ENCODE peak calls at places on chromosomes 1 and 21, in seven cellular contexts. B is NCI-H1092 treated with DMSO at 0.1 percent for 48 hours, M is T-helper 9 cell, C is iPS-NIHi11, P is AG20443, S is NCI-H1930, K is NCI-H510A. O is an unnamed sample.

GRCh38 chr1:233603366-233603927 is 10.5 kb upstream of the KCNK1 start:
- DNase-seq in B (no peak), M (no peak), C (no peak), P (no peak), S (no peak), K (no peak), O (no peak)

GRCh38 chr1:26533951-26534514 is 4.5 kb downstream of the RPS6KA1 start:
- DNase-seq in B (no peak), M (no peak), C (no peak), P (no peak), S (no peak), K (no peak), O (no peak)

GRCh38 chr1:205711105-205712048 is 31.1 kb upstream of the SLC45A3 start:
- DNase-seq in B (peak; percentile 84), M (peak; percentile 42), C (peak; percentile 71), P (peak; percentile 71), S (peak; percentile 50), K (peak; percentile 58), O (peak; percentile 92)

GRCh38 chr1:42737257-42737656 is 2.8 kb downstream of the CLDN19 start:
- DNase-seq in B (peak; percentile 5), M (no peak), C (no peak), P (no peak), S (no peak), K (no peak), O (no peak)

GRCh38 chr1:158329807-158330206 is 1.5 kb downstream of the CD1B start:
- DNase-seq in B (no peak), M (no peak), C (peak; percentile 35), P (no peak), S (no peak), K (no peak), O (peak; percentile 5)

GRCh38 chr1:156640842-156641706 is 843 bp upstream of the BCAN start:
- DNase-seq in B (no peak), M (no peak), C (no peak), P (no peak), S (no peak), K (no peak), O (no peak)

GRCh38 chr1:52157582-52157981 is 15.7 kb downstream of the ZFYVE9 start:
- DNase-seq in B (no peak), M (no peak), C (no peak), P (no peak), S (no peak), K (no peak), O (no peak)

GRCh38 chr1:214224605-214225354 is 56.2 kb upstream of the SMYD2 start:
- DNase-seq in B (no peak), M (no peak), C (peak; percentile 21), P (peak; percentile 43), S (no peak), K (no peak), O (peak; percentile 24)

GRCh38 chr1:67376381-67376780 is 53.8 kb downstream of the SERBP1 start:
- DNase-seq in B (no peak), M (no peak), C (no peak), P (no peak), S (no peak), K (peak; percentile 68), O (no peak)

GRCh38 chr1:97930472-97930871 is 9.6 kb upstream of the DPYD start:
- DNase-seq in B (no peak), M (no peak), C (peak; percentile 4), P (no peak), S (no peak), K (no peak), O (no peak)

GRCh38 chr1:180310095-180310494 is 80.0 kb downstream of the LHX4 start:
- DNase-seq in B (no peak), M (no peak), C (no peak), P (no peak), S (no peak), K (no peak), O (no peak)

GRCh38 chr1:102045752-102046151 is 49.0 kb upstream of the OLFM3 start:
- DNase-seq in B (no peak), M (no peak), C (no peak), P (no peak), S (no peak), K (no peak), O (no peak)

GRCh38 chr1:241870290-241870689 is 22.3 kb downstream of the EXO1 start:
- DNase-seq in B (no peak), M (no peak), C (no peak), P (no peak), S (no peak), K (no peak), O (no peak)

GRCh38 chr1:25816112-25816718 is 3.5 kb upstream of the MTFR1L start:
- DNase-seq in B (no peak), M (no peak), C (no peak), P (no peak), S (no peak), K (no peak), O (no peak)

GRCh38 chr1:150094734-150095133 is 27.2 kb downstream of the VPS45 start:
- DNase-seq in B (no peak), M (no peak), C (no peak), P (no peak), S (no peak), K (no peak), O (no peak)

GRCh38 chr1:169099561-169099960 is 6.9 kb upstream of the ATP1B1 start:
- DNase-seq in B (no peak), M (no peak), C (no peak), P (no peak), S (no peak), K (no peak), O (no peak)

GRCh38 chr1:89884718-89885596 is 64.1 kb downstream of the LRRC8D start:
- DNase-seq in B (no peak), M (no peak), C (no peak), P (no peak), S (no peak), K (no peak), O (no peak)

GRCh38 chr1:9596419-9597123 is 7.9 kb downstream of the TMEM201 start:
- DNase-seq in B (no peak), M (no peak), C (no peak), P (no peak), S (no peak), K (no peak), O (no peak)

GRCh38 chr1:94490556-94490955 is 51.0 kb downstream of the F3 start:
- DNase-seq in B (no peak), M (no peak), C (no peak), P (no peak), S (no peak), K (no peak), O (no peak)

GRCh38 chr1:165524639-165525038 is 19.2 kb upstream of the LRRC52 start:
- DNase-seq in B (no peak), M (no peak), C (no peak), P (no peak), S (no peak), K (no peak), O (no peak)

GRCh38 chr21:16983425-16983824 is 529.4 kb upstream of the CXADR start:
- DNase-seq in B (no peak), M (no peak), C (no peak), P (no peak), S (no peak), K (no peak), O (no peak)

GRCh38 chr1:29473167-29473855 is 237.0 kb downstream of the PTPRU start:
- DNase-seq in B (no peak), M (no peak), C (no peak), P (no peak), S (no peak), K (no peak), O (no peak)

GRCh38 chr1:225973158-225973557 is 26.0 kb downstream of the SDE2 start:
- DNase-seq in B (peak; percentile 65), M (no peak), C (peak; percentile 39), P (no peak), S (no peak), K (peak; percentile 85), O (no peak)

GRCh38 chr1:31818204-31818603 is 2.4 kb upstream of the SPOCD1 start:
- DNase-seq in B (no peak), M (no peak), C (no peak), P (no peak), S (no peak), K (no peak), O (no peak)

GRCh38 chr21:46078984-46079356 is 18.9 kb upstream of the COL6A2 start:
- DNase-seq in B (no peak), M (no peak), C (no peak), P (peak; percentile 38), S (no peak), K (no peak), O (no peak)

GRCh38 chr1:81699234-81699633 is 101.5 kb upstream of the ADGRL2 start:
- DNase-seq in B (no peak), M (no peak), C (peak; percentile 34), P (peak; percentile 45), S (no peak), K (no peak), O (peak; percentile 22)

GRCh38 chr1:74650561-74650960 is 23.0 kb downstream of the ERICH3 start:
- DNase-seq in B (no peak), M (no peak), C (no peak), P (no peak), S (no peak), K (no peak), O (no peak)

GRCh38 chr1:13832536-13832935 is 132.5 kb downstream of the PRDM2 start:
- DNase-seq in B (peak; percentile 79), M (no peak), C (no peak), P (no peak), S (no peak), K (peak; percentile 66), O (no peak)

GRCh38 chr21:45507523-45507875 is 34.7 kb downstream of the SLC19A1 start:
- DNase-seq in B (no peak), M (no peak), C (no peak), P (no peak), S (no peak), K (no peak), O (no peak)

GRCh38 chr1:158035976-158036583 is 42.6 kb downstream of the KIRREL1 start:
- DNase-seq in B (no peak), M (no peak), C (no peak), P (peak; percentile 39), S (no peak), K (no peak), O (peak; percentile 60)

GRCh38 chr1:176880954-176881595 is 283.4 kb downstream of the ASTN1 start:
- DNase-seq in B (peak; percentile 70), M (peak; percentile 11), C (peak; percentile 86), P (peak; percentile 88), S (peak; percentile 61), K (peak; percentile 28), O (peak; percentile 95)